ENCODE peak calls at places on chromosome 3, in ten cellular contexts. A, Q, D, I, X, J, B, F, G and T are unnamed samples.

GRCh38 chr3:181730934-181731333 is 19.2 kb downstream of the SOX2 start:
- DNase-seq in J (no peak), A (no peak), X (no peak), G (no peak), B (no peak), Q (no peak), I (no peak), D (no peak), F (no peak), T (no peak)

GRCh38 chr3:87218560-87218959 is 8.5 kb upstream of the CHMP2B start:
- DNase-seq in G (no peak), Q (no peak), F (no peak), A (no peak), I (no peak), X (no peak), D (no peak), J (no peak), B (no peak), T (no peak)

GRCh38 chr3:143753456-143753855 is 94.8 kb downstream of the SLC9A9 start:
- DNase-seq in X (no peak), J (no peak), I (no peak), B (no peak), Q (no peak), A (no peak), D (no peak), F (no peak), G (no peak), T (no peak)

GRCh38 chr3:134300520-134300919 is 49.9 kb upstream of the RYK start:
- DNase-seq in D (no peak), I (no peak), Q (no peak), F (no peak), J (no peak), A (no peak), G (no peak), B (no peak), X (no peak), T (no peak)

GRCh38 chr3:86547697-86548096 is 443.3 kb downstream of the VGLL3 start:
- DNase-seq in B (no peak), Q (no peak), G (peak), X (no peak), A (no peak), D (no peak), F (no peak), J (no peak), I (no peak), T (no peak)

GRCh38 chr3:185280572-185281365 is 26.9 kb upstream of the EHHADH start:
- DNase-seq in F (peak), I (peak), Q (no peak), J (no peak), B (peak), G (peak), A (no peak), X (no peak), D (peak), T (peak)

GRCh38 chr3:16058511-16058910 is 116.0 kb upstream of the GALNT15 start:
- DNase-seq in D (no peak), B (no peak), X (no peak), Q (no peak), G (no peak), I (no peak), F (no peak), A (no peak), J (no peak), T (no peak)

GRCh38 chr3:38461086-38461390 is 7.3 kb downstream of the ACVR2B start:
- DNase-seq in A (no peak), J (no peak), B (no peak), F (no peak), Q (no peak), D (no peak), G (no peak), I (no peak), X (no peak), T (no peak)

GRCh38 chr3:148075829-148076716 is 621.6 kb upstream of the AGTR1 start:
- DNase-seq in G (peak), F (no peak), J (no peak), A (no peak), Q (no peak), D (peak), B (peak), I (peak), X (no peak), T (peak)

GRCh38 chr3:171431550-171431949 is 28.7 kb downstream of the TNIK start:
- DNase-seq in B (no peak), A (no peak), Q (no peak), D (no peak), F (no peak), J (no peak), X (no peak), I (no peak), G (no peak), T (no peak)

GRCh38 chr3:27194494-27194893 is 174.7 kb downstream of the NEK10 start:
- DNase-seq in X (no peak), J (no peak), G (no peak), I (no peak), B (no peak), D (no peak), Q (no peak), A (no peak), F (no peak), T (no peak)

GRCh38 chr3:39125837-39126500 is 18.5 kb downstream of the TTC21A start:
- DNase-seq in F (no peak), B (no peak), I (no peak), J (no peak), G (no peak), X (no peak), D (no peak), Q (no peak), A (no peak), T (no peak)

GRCh38 chr3:4754180-4755086 is 224.8 kb upstream of the BHLHE40 start:
- DNase-seq in G (no peak), D (no peak), I (no peak), B (no peak), F (peak), A (no peak), Q (no peak), J (no peak), X (no peak), T (no peak)

GRCh38 chr3:175338775-175339535 is 479.8 kb downstream of the NAALADL2 start:
- DNase-seq in D (no peak), J (peak), A (no peak), B (no peak), X (no peak), G (no peak), F (no peak), I (no peak), Q (no peak), T (peak)

GRCh38 chr3:127088511-127089430 is 104.2 kb upstream of the PRR23E start:
- DNase-seq in J (no peak), A (no peak), F (no peak), G (no peak), D (no peak), B (no peak), I (no peak), X (no peak), Q (no peak), T (no peak)

GRCh38 chr3:53493997-53494791 is at the start of gene CACNA1D:
- DNase-seq in D (no peak), X (no peak), B (no peak), I (no peak), A (no peak), G (peak), F (peak), J (no peak), Q (peak), T (peak)

GRCh38 chr3:53490131-53490474 is 4.3 kb upstream of the CACNA1D start:
- DNase-seq in A (no peak), X (no peak), G (no peak), B (no peak), D (no peak), F (no peak), I (no peak), J (no peak), Q (no peak), T (no peak)

GRCh38 chr3:54760226-54760625 is 167.6 kb downstream of the LRTM1 start:
- DNase-seq in D (no peak), G (no peak), J (no peak), B (no peak), Q (no peak), F (no peak), A (no peak), X (no peak), I (no peak), T (no peak)

GRCh38 chr3:99568936-99569335 is 69.5 kb upstream of the COL8A1 start:
- DNase-seq in X (no peak), B (no peak), G (no peak), Q (no peak), D (no peak), J (no peak), I (no peak), A (no peak), F (no peak), T (no peak)

GRCh38 chr3:72405943-72406585 is 442.2 kb downstream of the SHQ1 start:
- DNase-seq in Q (no peak), A (no peak), G (no peak), B (no peak), X (no peak), D (no peak), I (no peak), J (no peak), F (no peak), T (no peak)

GRCh38 chr3:127488740-127489139 is 101.8 kb downstream of the TPRA1 start:
- DNase-seq in F (no peak), J (no peak), B (no peak), D (no peak), I (no peak), A (no peak), X (no peak), G (no peak), Q (no peak), T (no peak)

GRCh38 chr3:172624999-172625398 is 85.9 kb downstream of the NCEH1 start:
- DNase-seq in A (no peak), X (no peak), G (no peak), B (no peak), D (no peak), F (no peak), I (no peak), J (no peak), Q (no peak), T (no peak)

GRCh38 chr3:58463942-58464271 is 28.0 kb upstream of the KCTD6 start:
- DNase-seq in G (no peak), J (no peak), B (no peak), Q (no peak), A (no peak), F (no peak), X (no peak), D (no peak), I (no peak), T (no peak)

GRCh38 chr3:42668403-42668740 is 14.9 kb downstream of the ZBTB47 start:
- DNase-seq in Q (no peak), I (no peak), J (peak), X (no peak), A (no peak), D (no peak), F (no peak), B (no peak), G (no peak), T (no peak)

GRCh38 chr3:187802928-187803259 is 57.6 kb upstream of the BCL6 start:
- DNase-seq in F (peak), Q (peak), B (no peak), X (peak), D (no peak), I (no peak), J (no peak), A (peak), G (no peak), T (no peak)

GRCh38 chr3:57141719-57142118 is 23.4 kb downstream of the IL17RD start:
- DNase-seq in B (no peak), G (no peak), X (no peak), I (no peak), J (no peak), F (no peak), D (peak), A (no peak), Q (no peak), T (no peak)

GRCh38 chr3:147775816-147776530 is 366.8 kb downstream of the ZIC1 start:
- DNase-seq in B (no peak), I (no peak), D (no peak), A (no peak), Q (no peak), G (no peak), F (no peak), X (no peak), J (no peak), T (no peak)

GRCh38 chr3:108406661-108407206 is 103.7 kb downstream of the MYH15 start:
- DNase-seq in A (peak), B (peak), X (no peak), F (peak), J (no peak), D (peak), G (no peak), I (peak), Q (no peak), T (peak)

GRCh38 chr3:17639257-17639656 is 103.2 kb downstream of the TBC1D5 start:
- DNase-seq in G (no peak), B (no peak), D (no peak), A (no peak), J (no peak), X (no peak), I (no peak), F (no peak), Q (no peak), T (no peak)

GRCh38 chr3:122977645-122978466 is 49.7 kb downstream of the SEMA5B start:
- DNase-seq in J (peak), A (no peak), Q (no peak), G (no peak), X (no peak), I (no peak), F (no peak), B (no peak), D (no peak), T (no peak)

GRCh38 chr3:107524214-107525100 is 1.7 kb downstream of the BBX start:
- DNase-seq in I (no peak), B (peak), F (peak), A (peak), X (peak), Q (peak), D (peak), J (peak), G (no peak), T (peak)

GRCh38 chr3:1093216-1093615 is 392 bp downstream of the CNTN6 start:
- DNase-seq in I (no peak), D (no peak), F (no peak), J (no peak), G (no peak), X (no peak), A (no peak), B (no peak), Q (no peak), T (no peak)

GRCh38 chr3:58388550-58389061 is 45.0 kb downstream of the PDHB start:
- DNase-seq in Q (no peak), B (no peak), I (peak), X (no peak), F (no peak), A (no peak), G (no peak), D (peak), J (no peak), T (no peak)

GRCh38 chr3:73661262-73661661 is 36.5 kb upstream of the PDZRN3 start:
- DNase-seq in A (no peak), G (no peak), B (no peak), J (no peak), I (no peak), D (no peak), X (no peak), F (no peak), Q (no peak), T (no peak)

GRCh38 chr3:42061711-42062408 is 29.3 kb upstream of the TRAK1 start:
- DNase-seq in D (no peak), X (no peak), A (no peak), J (peak), F (no peak), I (no peak), Q (no peak), G (no peak), B (peak), T (no peak)

GRCh38 chr3:53346922-53347260 is 452 bp downstream of the DCP1A start:
- DNase-seq in A (no peak), X (no peak), G (no peak), B (no peak), J (no peak), D (peak), F (no peak), Q (peak), I (no peak), T (no peak)

GRCh38 chr3:157069406-157069805 is 90.5 kb downstream of the CCNL1 start:
- DNase-seq in F (no peak), Q (no peak), A (no peak), J (no peak), B (no peak), I (no peak), G (no peak), D (no peak), X (no peak), T (no peak)

GRCh38 chr3:127867986-127868385 is 45.7 kb upstream of the MGLL start:
- DNase-seq in I (no peak), X (no peak), G (no peak), F (no peak), B (no peak), J (no peak), Q (no peak), A (no peak), D (no peak), T (no peak)